ENCODE peak calls at places on chromosomes 6 and 20, in six cellular contexts. X, M, H, C, B and N are unnamed samples.

GRCh38 chr6:1486387-1486786 is 97.0 kb downstream of the FOXF2 start:
- DNase-seq in B (no peak), X (no peak), M (no peak), H (no peak), C (no peak), N (no peak)

GRCh38 chr6:22322103-22322882 is 25.5 kb upstream of the PRL start:
- DNase-seq in X (no peak), B (no peak), H (peak; percentile 4), C (no peak), M (no peak), N (no peak)

GRCh38 chr6:157853018-157853805 is 30.2 kb downstream of the SNX9 start:
- DNase-seq in C (no peak), H (no peak), B (no peak), X (no peak), M (no peak), N (no peak)

GRCh38 chr6:23388239-23388803 is 737.7 kb upstream of the NRSN1 start:
- DNase-seq in X (no peak), C (no peak), B (no peak), M (no peak), H (no peak), N (no peak)

GRCh38 chr6:136108591-136108990 is 141.5 kb downstream of the MTFR2 start:
- DNase-seq in H (no peak), X (no peak), B (no peak), M (no peak), C (no peak), N (no peak)

GRCh38 chr6:129280719-129281118 is 397.8 kb downstream of the LAMA2 start:
- DNase-seq in C (no peak), B (peak; percentile 29), H (no peak), X (no peak), M (peak; percentile 37), N (no peak)

GRCh38 chr6:113995632-113996031 is 24.7 kb upstream of the HDAC2 start:
- DNase-seq in H (peak; percentile 71), B (peak; percentile 79), M (no peak), C (peak; percentile 61), X (peak; percentile 96), N (peak; percentile 69)

GRCh38 chr6:79461205-79461604 is 76.0 kb downstream of the LCA5 start:
- DNase-seq in X (peak; percentile 34), C (no peak), H (no peak), M (no peak), B (no peak), N (no peak)

GRCh38 chr20:17645546-17646208 is 36.4 kb downstream of the RRBP1 start:
- DNase-seq in H (no peak), C (no peak), B (peak; percentile 4), M (no peak), X (peak; percentile 60), N (no peak)

GRCh38 chr6:116847234-116847633 is 18.4 kb upstream of the GPRC6A start:
- DNase-seq in M (no peak), X (peak; percentile 64), C (no peak), B (no peak), H (peak; percentile 30), N (no peak)

GRCh38 chr6:96150431-96150830 is 134.7 kb downstream of the FUT9 start:
- DNase-seq in C (no peak), H (no peak), M (no peak), B (no peak), X (no peak), N (no peak)

GRCh38 chr6:100574836-100575235 is 110.1 kb upstream of the SIM1 start:
- DNase-seq in H (no peak), C (no peak), B (no peak), M (no peak), X (no peak), N (no peak)

GRCh38 chr6:134373282-134373922 is 55.5 kb upstream of the SGK1 start:
- DNase-seq in B (peak; percentile 63), C (no peak), H (no peak), X (peak; percentile 87), M (no peak), N (peak; percentile 78)

GRCh38 chr6:137848672-137849071 is 18.4 kb upstream of the TNFAIP3 start:
- DNase-seq in B (no peak), H (no peak), M (no peak), C (no peak), X (no peak), N (no peak)

GRCh38 chr6:158047120-158047518 is 65.5 kb downstream of the SYNJ2 start:
- DNase-seq in X (peak; percentile 84), C (peak; percentile 65), M (no peak), H (no peak), B (peak; percentile 68), N (no peak)

GRCh38 chr20:57211949-57212889 is 54.2 kb downstream of the BMP7 start:
- DNase-seq in B (peak; percentile 72), C (peak; percentile 75), H (peak; percentile 52), M (no peak), X (peak; percentile 98), N (peak; percentile 91)

GRCh38 chr6:138310294-138310693 is 67.4 kb upstream of the SMIM28 start:
- DNase-seq in H (peak; percentile 17), M (no peak), X (no peak), C (no peak), B (no peak), N (no peak)

GRCh38 chr20:61436268-61436667 is 184.2 kb downstream of the CDH4 start:
- DNase-seq in C (no peak), X (peak; percentile 83), M (no peak), H (no peak), B (no peak), N (no peak)

GRCh38 chr6:7144810-7145209 is 37.0 kb downstream of the RREB1 start:
- DNase-seq in C (no peak), X (no peak), M (no peak), B (no peak), H (no peak), N (no peak)
- H3K27ac ChIP-seq in C (peak overlapping the region; percentile 70), X (peak overlapping the region; percentile 76), M (no peak overlapping the region), B (no peak overlapping the region), H (peak overlapping the region; percentile 86), N (peak overlapping the region; percentile 96)

DNA sequence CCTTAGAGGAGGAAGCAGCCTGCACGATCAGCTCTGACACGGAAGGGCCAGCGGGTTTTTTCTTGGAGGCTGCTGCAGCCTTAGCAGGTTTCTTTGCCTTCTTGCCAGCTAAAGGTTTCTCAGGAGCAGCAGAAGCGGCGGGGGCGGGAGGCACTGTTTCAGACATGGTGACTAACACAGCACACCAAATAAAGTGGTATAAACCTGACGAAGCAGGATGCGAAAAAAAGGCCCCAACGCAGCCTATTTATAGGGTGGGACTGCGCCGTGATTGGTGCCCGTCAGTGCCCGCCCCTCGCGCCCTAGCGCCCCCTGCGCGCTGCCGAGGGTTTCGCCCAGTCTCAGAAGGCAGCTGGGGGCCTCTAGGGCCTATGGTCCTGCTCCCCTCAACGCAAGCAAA is 55.0 kb downstream of the TRIM38 start:
- DNase-seq in B (peak; percentile 82), X (peak; percentile 96), M (no peak), H (no peak), C (peak; percentile 62), N (peak; percentile 91)
- H3K4me3 ChIP-seq in B (peak overlapping the region; percentile 52), X (peak overlapping the region; percentile 73), M (peak overlapping the region; percentile 23), H (no peak overlapping the region), C (peak overlapping the region; percentile 49), N (peak overlapping the region; percentile 13)

DNA sequence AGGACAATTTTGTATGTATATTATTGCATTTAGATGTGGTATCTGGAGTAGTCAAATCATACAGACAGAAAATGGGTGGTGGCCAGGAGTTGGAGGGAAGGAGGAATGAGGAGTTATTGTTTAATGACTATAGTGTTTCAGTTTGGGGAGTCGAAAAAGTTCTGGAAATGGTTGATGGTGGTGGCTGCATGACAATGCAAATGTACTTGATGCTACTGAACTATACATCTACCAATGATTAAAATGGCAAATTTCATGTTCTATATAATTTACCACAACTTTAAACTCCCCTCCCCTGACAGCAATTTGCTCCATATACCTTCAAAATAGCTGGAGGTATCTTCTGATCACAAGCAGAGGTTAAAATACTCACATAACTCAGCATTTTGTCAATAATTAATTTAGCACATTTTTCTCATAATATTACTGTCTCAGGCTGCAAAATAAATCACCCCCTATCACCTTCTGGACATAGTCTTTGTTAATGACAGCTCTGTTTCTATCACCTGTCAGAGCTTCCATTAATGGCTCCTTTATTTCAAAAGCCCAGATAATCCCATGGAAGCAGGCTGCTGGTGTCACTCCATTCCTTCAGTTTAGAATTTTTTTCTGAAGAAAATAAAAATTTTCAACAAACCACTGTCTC is 25.7 kb upstream of the RHAG start:
- DNase-seq in C (no peak), B (no peak), H (no peak), X (no peak), M (no peak), N (no peak)
- H3K27ac ChIP-seq in C (no peak overlapping the region), B (no peak overlapping the region), H (no peak overlapping the region), X (no peak overlapping the region), M (no peak overlapping the region), N (no peak overlapping the region)

GRCh38 chr20:22389836-22390542 is 194.4 kb downstream of the FOXA2 start:
- DNase-seq in H (no peak), M (no peak), X (peak; percentile 59), C (no peak), B (no peak), N (no peak)
- H3K4me3 ChIP-seq in H (no peak overlapping the region), M (no peak overlapping the region), X (no peak overlapping the region), C (no peak overlapping the region), B (no peak overlapping the region), N (no peak overlapping the region)

GRCh38 chr6:161351855-161352254 is 78.0 kb upstream of the AGPAT4 start:
- DNase-seq in C (no peak), X (no peak), M (no peak), B (no peak), H (no peak), N (no peak)
- H3K27ac ChIP-seq in C (no peak overlapping the region), X (no peak overlapping the region), M (no peak overlapping the region), B (no peak overlapping the region), H (no peak overlapping the region), N (no peak overlapping the region)

DNA sequence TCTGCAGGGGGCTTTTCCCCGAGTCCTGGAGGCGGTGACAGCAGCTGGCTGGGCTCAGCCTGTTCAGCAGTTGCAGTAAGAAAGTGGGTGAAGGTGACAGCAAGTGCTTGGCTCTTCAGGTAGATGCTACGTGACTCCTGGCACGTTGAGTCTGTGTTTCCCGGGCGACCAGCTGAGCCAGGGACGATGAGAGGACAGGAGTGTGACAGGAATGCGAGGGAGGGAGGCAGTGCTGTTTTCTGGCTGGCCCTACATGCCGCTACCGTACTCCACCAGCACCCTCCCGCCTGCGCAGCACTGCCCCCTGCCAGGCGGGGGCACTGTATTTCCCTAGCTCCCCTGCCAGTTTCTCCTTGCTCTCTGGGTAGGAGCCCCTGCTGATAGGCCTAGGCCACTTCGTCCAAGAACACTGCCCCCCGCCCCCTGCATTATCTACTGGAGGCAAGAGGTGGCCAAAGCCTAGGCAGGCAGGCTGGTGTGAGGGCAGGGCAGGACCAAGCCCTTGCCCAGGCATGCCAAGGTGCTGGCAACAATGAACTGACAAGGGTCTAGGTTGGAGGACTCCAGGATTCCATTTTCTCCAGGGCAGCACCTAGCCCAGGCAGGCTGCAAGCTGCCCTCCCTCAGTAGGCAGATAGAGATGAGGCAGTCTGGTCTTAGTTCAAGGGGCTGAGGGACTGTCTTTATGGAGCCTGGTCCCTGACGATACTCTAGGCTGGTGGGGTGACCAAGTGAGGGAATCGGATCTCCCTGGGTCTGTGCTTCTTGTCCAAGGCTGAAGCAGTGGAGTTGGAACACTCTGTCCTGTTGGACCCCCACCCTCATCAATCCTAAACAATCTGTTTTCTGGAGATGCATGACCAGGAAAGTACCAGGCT is 19.2 kb downstream of the MRPS18A start:
- DNase-seq in B (peak; percentile 58), X (peak; percentile 72), H (peak; percentile 89), M (no peak), C (peak; percentile 74), N (peak; percentile 74)
- H3K4me3 ChIP-seq in B (no peak overlapping the region), X (no peak overlapping the region), H (no peak overlapping the region), M (no peak overlapping the region), C (peak overlapping the region; percentile 22), N (no peak overlapping the region)

DNA sequence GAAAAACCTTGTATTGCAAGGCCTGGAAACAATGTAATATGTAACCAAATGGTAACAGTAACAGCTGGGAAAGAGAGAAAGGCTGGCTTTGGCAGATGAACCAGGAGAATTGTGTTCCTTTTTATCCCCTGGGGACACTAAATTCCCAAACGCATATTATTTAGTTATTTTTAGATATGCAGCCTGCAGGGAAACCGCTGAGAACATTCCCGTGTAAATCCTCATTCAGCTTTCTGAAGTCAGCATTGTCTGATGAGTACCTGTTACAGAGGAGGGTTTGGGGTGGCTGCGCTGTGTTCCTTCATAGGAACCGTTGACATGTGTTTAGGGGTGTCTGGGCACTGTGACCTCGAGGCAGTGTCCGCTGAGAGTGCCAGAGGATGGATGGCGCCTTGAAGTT is 101.3 kb downstream of the SMOC2 start:
- DNase-seq in M (no peak), C (no peak), X (no peak), B (no peak), H (no peak), N (no peak)
- H3K27ac ChIP-seq in M (no peak overlapping the region), C (peak overlapping the region; percentile 61), X (no peak overlapping the region), B (peak overlapping the region; percentile 67), H (no peak overlapping the region), N (no peak overlapping the region)